ENCODE peak calls at places on chromosomes 7 and 10, in nine cellular contexts. N, C, P, E, W, K, U, B and M are unnamed samples.

GRCh38 chr10:89589091-89589725 is 53.8 kb upstream of the SLC16A12 start:
- DNase-seq in C (no peak), W (no peak), B (no peak), E (no peak), K (no peak), N (no peak), U (peak), P (no peak), M (no peak)

GRCh38 chr10:95333997-95334792 is 43.4 kb upstream of the PDLIM1 start:
- DNase-seq in N (peak), W (no peak), P (peak), K (no peak), C (peak), E (no peak), B (no peak), U (peak), M (no peak)

GRCh38 chr10:8591619-8592018 is 537.1 kb downstream of the GATA3 start:
- DNase-seq in P (no peak), U (no peak), W (no peak), B (no peak), E (no peak), N (no peak), K (no peak), C (no peak), M (no peak)

GRCh38 chr7:140923358-140924006 is 1.2 kb downstream of the BRAF start:
- DNase-seq in N (no peak), C (no peak), W (no peak), B (no peak), K (peak), P (no peak), E (no peak), U (peak), M (no peak)

GRCh38 chr10:102462512-102463054 is 11.2 kb upstream of the C10orf95 start:
- DNase-seq in N (no peak), U (no peak), B (no peak), C (no peak), P (no peak), W (no peak), E (no peak), K (no peak), M (peak)

GRCh38 chr7:156456503-156457115 is 184.0 kb upstream of the RNF32 start:
- DNase-seq in W (no peak), P (no peak), C (no peak), U (no peak), B (no peak), E (no peak), N (no peak), K (no peak), M (no peak)

GRCh38 chr10:94194256-94194655 is 168.5 kb downstream of the NOC3L start:
- DNase-seq in K (no peak), E (no peak), W (no peak), U (peak), P (no peak), C (no peak), N (no peak), B (no peak), M (no peak)

GRCh38 chr10:2280713-2281112 is 543.4 kb upstream of the ADARB2 start:
- DNase-seq in C (no peak), K (no peak), E (no peak), U (no peak), N (no peak), B (no peak), P (no peak), W (no peak), M (no peak)

GRCh38 chr10:87715727-87716670 is 56.3 kb downstream of the PAPSS2 start:
- DNase-seq in B (no peak), P (no peak), N (no peak), W (no peak), K (no peak), U (no peak), E (no peak), C (no peak), M (no peak)

DNA sequence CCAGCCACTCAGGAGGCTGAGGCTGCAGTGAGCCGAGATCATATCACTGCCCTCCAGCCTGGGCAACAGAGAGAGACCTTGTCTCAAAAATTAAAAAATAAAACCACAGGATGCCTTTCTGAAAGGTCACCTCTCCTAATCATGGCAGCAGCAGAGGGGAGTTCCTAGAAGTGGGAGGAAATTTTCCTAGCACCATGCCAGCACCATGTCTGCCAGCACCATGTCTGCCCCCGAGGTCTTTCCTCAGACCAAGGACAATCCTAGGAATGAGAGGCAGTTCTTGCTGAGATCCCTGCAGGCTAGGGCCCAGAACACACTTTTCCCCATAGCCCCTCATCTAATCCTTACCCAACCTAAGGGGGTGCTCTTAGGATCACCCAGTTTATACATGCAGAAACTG is 22.3 kb upstream of the INMT start:
- DNase-seq in U (no peak), B (peak), K (no peak), P (no peak), E (no peak), W (no peak), N (no peak), C (no peak), M (no peak)
- TF ChIP-seq CTCF in U (no peak), B (no peak), K (no peak), P (no peak), E (no peak), W (no peak), N (no peak), C (no peak), M (no peak)

GRCh38 chr7:132614428-132615076 is 38.3 kb upstream of the PLXNA4 start:
- DNase-seq in N (peak), K (no peak), P (no peak), W (no peak), B (peak), C (peak), U (no peak), E (no peak), M (peak)
- TF ChIP-seq CTCF in N (no peak), K (no peak), P (no peak), W (no peak), B (peak), C (peak), U (no peak), E (no peak), M (no peak)

DNA sequence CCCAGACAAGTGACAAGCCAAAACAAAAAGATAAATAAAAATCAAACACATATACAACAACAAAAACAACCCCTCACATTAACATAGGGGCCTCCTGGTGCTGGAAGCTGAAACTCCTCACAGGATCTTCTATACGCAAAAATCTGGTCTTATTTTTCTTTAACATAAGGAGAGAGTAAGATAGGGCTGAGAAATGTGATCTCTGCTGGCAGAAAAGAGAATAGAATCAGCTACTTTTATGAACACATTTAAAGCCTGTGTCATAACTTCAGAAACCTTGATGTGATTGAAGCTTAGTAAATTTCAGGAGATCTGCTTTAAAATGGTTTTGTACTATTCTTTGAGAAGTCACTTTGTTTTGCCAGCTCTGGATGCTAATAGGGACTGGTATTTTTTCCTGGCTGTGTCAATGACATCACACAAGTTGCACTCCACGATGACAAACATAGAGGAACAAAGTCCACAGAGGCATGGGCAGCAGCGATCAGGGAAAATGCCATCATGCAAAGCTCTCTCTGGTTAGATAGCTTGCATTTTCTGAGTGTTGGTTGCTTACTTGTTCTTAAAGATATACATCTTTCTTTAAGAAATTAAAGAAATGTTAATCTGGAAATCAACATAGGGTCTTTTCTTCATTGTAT is 176.6 kb upstream of the SP4 start:
- DNase-seq in P (no peak), W (no peak), E (no peak), B (no peak), K (no peak), N (no peak), U (no peak), C (no peak), M (no peak)
- TF ChIP-seq CTCF in P (no peak), W (no peak), E (no peak), B (no peak), K (no peak), N (no peak), U (no peak), C (no peak), M (no peak)

GRCh38 chr7:117402109-117402508 is 25.2 kb downstream of the ASZ1 start:
- DNase-seq in P (no peak), K (no peak), N (no peak), B (no peak), W (no peak), U (peak), E (no peak), C (no peak), M (no peak)

GRCh38 chr7:117403737-117404136 is 23.6 kb downstream of the ASZ1 start:
- DNase-seq in U (no peak), P (no peak), B (no peak), C (no peak), N (no peak), K (no peak), E (no peak), W (no peak), M (no peak)

GRCh38 chr7:117399820-117400422 is 27.4 kb downstream of the ASZ1 start:
- DNase-seq in E (no peak), B (no peak), C (no peak), W (no peak), N (no peak), P (no peak), U (peak), K (peak), M (no peak)

GRCh38 chr7:117405519-117405918 is 21.8 kb downstream of the ASZ1 start:
- DNase-seq in U (no peak), W (no peak), K (no peak), E (no peak), C (no peak), B (no peak), P (no peak), N (no peak), M (no peak)

DNA sequence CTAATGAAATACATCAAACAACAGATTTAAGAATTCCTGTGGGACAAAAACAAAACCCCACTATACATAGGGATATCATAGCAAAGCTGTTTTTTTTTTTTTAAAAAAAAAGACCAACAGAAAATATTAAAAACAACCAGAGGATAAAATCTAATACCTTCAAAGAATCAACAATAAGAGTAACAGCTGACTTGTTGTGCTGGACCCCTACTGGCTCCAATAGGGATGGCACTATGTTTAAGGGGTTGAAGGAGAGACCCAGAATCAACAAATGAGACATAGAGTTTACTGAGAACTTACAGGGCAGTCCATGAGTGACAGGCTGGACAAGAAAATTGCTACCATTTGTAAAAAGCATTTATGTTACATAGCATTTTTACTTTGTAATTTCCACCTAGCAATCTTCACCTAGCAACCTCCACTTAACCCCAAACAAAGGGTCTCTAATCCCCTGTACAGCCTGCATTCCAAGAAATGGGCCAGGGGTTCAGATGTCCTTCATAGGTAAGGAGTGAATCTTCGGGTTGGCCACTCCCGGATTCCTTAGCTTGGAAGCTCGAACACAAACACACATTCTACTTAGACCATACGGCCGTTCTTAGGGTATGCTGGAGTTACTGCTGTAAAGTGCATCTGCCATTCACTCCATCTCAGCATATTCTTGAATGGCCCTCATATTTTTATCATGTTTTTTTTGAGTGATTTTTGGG is 25.8 kb downstream of the ASZ1 start:
- DNase-seq in W (no peak), E (no peak), N (no peak), K (peak), U (peak), P (no peak), C (no peak), B (no peak), M (no peak)
- TF ChIP-seq CTCF in W (no peak), E (no peak), N (no peak), K (peak), U (peak), P (peak), C (no peak), B (peak), M (no peak)

GRCh38 chr7:5489991-5490536 is 66.4 kb upstream of the TNRC18 start:
- DNase-seq in N (no peak), C (no peak), P (no peak), E (no peak), U (no peak), W (no peak), K (no peak), B (no peak), M (no peak)
- TF ChIP-seq CTCF in N (no peak), C (no peak), P (no peak), E (no peak), U (no peak), W (no peak), K (no peak), B (no peak), M (no peak)

DNA sequence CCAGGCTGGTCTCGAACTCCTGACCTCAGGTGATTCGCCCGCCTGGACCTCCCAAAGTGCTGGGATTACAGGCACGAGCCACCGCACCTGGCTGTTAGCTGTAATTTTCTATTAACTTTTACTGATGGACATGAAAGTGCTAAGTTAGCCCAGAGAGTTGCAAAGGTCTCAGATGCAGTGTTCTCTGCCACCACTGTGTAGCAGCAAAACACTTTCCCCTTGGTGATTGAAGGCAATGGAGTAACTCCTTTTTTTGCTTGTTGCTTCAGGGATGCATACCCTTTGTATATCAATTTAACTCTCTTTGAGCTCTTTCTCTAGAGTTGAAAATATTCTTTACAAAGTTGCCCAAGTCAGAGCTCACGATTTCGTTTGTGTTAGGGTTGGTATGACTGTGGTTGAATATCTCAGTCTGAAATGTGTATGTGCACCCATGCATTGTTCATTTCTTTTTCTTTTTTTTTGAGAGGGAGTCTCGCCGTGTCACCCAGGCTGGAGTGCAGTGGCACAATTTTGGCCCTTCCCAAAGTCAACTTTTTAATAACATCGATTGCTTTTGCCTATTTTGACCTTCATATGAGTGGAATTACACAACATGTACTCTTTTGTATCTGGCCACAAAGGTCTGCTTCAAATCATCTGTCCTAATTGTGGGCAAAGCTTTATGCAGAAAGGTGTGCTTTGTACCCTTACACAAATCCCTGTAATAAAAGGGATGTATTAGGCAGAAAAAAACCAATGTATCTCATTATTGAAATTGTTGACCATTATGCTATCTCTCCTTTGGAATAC is 52.6 kb downstream of the GTF2I start:
- DNase-seq in N (no peak), U (no peak), B (no peak), W (no peak), C (no peak), E (no peak), K (peak), P (no peak), M (no peak)
- TF ChIP-seq CTCF in N (no peak), U (no peak), B (no peak), W (no peak), C (no peak), E (no peak), K (no peak), P (peak), M (no peak)

GRCh38 chr10:119209050-119209735 is 1.8 kb downstream of the GRK5 start:
- DNase-seq in U (peak), K (peak), B (peak), E (peak), C (peak), W (peak), P (no peak), N (peak), M (no peak)

GRCh38 chr10:119210633-119211032 is 3.3 kb downstream of the GRK5 start:
- DNase-seq in K (no peak), U (no peak), P (no peak), E (no peak), B (no peak), C (no peak), W (no peak), N (no peak), M (no peak)

GRCh38 chr10:119211176-119211575 is 3.8 kb downstream of the GRK5 start:
- DNase-seq in E (no peak), W (no peak), N (no peak), B (no peak), K (no peak), P (no peak), U (no peak), C (no peak), M (no peak)

GRCh38 chr10:119208553-119208940 is 1.2 kb downstream of the GRK5 start:
- DNase-seq in P (no peak), E (no peak), N (no peak), U (peak), C (no peak), W (no peak), K (peak), B (no peak), M (no peak)

GRCh38 chr10:119209736-119210355 is 2.5 kb downstream of the GRK5 start:
- DNase-seq in C (no peak), E (no peak), N (no peak), K (no peak), W (no peak), B (no peak), P (no peak), U (no peak), M (no peak)
- TF ChIP-seq CTCF in C (no peak), E (no peak), N (peak), K (no peak), W (peak), B (no peak), P (no peak), U (no peak), M (no peak)

GRCh38 chr7:50605059-50605458 is 39.9 kb upstream of the DDC start:
- DNase-seq in K (no peak), U (no peak), N (no peak), C (no peak), W (no peak), B (no peak), E (no peak), P (no peak), M (no peak)
- TF ChIP-seq CTCF in K (no peak), U (no peak), N (no peak), C (no peak), W (no peak), B (no peak), E (no peak), P (no peak), M (no peak)

GRCh38 chr10:103888113-103888841 is 29.7 kb downstream of the STN1 start:
- DNase-seq in E (no peak), P (peak), K (peak), B (peak), C (peak), U (peak), W (no peak), N (peak), M (no peak)
- TF ChIP-seq CTCF in E (peak), P (peak), K (peak), B (peak), C (peak), U (peak), W (peak), N (peak), M (peak)

GRCh38 chr10:5977471-5978370 is at the start of gene IL15RA:
- DNase-seq in K (peak), E (peak), N (peak), B (peak), U (peak), W (peak), P (no peak), C (peak), M (no peak)
- TF ChIP-seq CTCF in K (peak), E (no peak), N (no peak), B (no peak), U (no peak), W (no peak), P (no peak), C (peak), M (no peak)